ENCODE peak calls at places on chromosome 18, in ten cellular contexts. E is thyroid gland; T is nucleus accumbens; U is stimulated activated CD4-positive, alpha-beta T cell treated with anti-CD3 and anti-CD28 coated beads, Interleukin-12 subunit alpha, Interleukin-12 subunit beta, amount 100 ng/mL, for 4 hours; F is NAMALWA; H is activated T-helper 1 cell treated with anti-CD3 and anti-CD28 coated beads, Interleukin-12 subunit alpha, Interleukin-12 subunit beta, Interleukin-2, Interleukin-4 antibody, amounts not matched to agents 30 ng/mL and 10 ng/mL and 1 ng/mL, durations not matched to agents 14 hours and 24 hours and 36 hours; V is MM.1S; C is kidney; K is naive thymus-derived CD8-positive, alpha-beta T cell; S is LoVo. R is an unnamed sample.

GRCh38 chr18:2913398-2914005 is 66.7 kb downstream of the EMILIN2 start:
- DNase-seq in H (no peak), U (no peak), C (peak), V (no peak), K (no peak), F (no peak), S (no peak), E (peak), T (no peak), R (no peak)

GRCh38 chr18:24482826-24483225 is 22.4 kb downstream of the HRH4 start:
- DNase-seq in H (no peak), C (no peak), F (no peak), E (no peak), U (no peak), T (no peak), K (no peak), S (no peak), V (no peak), R (no peak)

GRCh38 chr18:13811993-13812392 is 12.0 kb upstream of the MC5R start:
- DNase-seq in K (no peak), S (no peak), T (no peak), V (no peak), C (no peak), U (no peak), H (no peak), E (no peak), F (peak), R (no peak)

GRCh38 chr18:55586841-55587240 is 1.2 kb downstream of the TCF4 start:
- DNase-seq in E (no peak), K (no peak), T (no peak), C (no peak), V (no peak), S (no peak), H (no peak), F (peak), U (no peak), R (no peak)

GRCh38 chr18:50902797-50903196 is 23.9 kb downstream of the ME2 start:
- DNase-seq in F (no peak), T (no peak), S (no peak), U (no peak), H (no peak), V (no peak), C (no peak), E (no peak), K (no peak), R (no peak)

GRCh38 chr18:22971038-22971437 is 37.9 kb downstream of the RBBP8 start:
- DNase-seq in U (no peak), K (no peak), C (no peak), V (no peak), E (no peak), H (no peak), S (no peak), T (no peak), F (no peak), R (no peak)

GRCh38 chr18:14976736-14977430 is 228.9 kb downstream of the ANKRD30B start:
- DNase-seq in H (no peak), C (no peak), U (no peak), V (no peak), K (no peak), S (no peak), E (peak), T (no peak), F (no peak), R (no peak)

GRCh38 chr18:48173557-48173956 is 235.6 kb downstream of the ZBTB7C start:
- DNase-seq in T (no peak), H (no peak), F (no peak), U (no peak), V (no peak), E (no peak), S (no peak), C (no peak), K (no peak), R (no peak)

GRCh38 chr18:55407191-55407590 is 180.8 kb downstream of the TCF4 start:
- DNase-seq in V (no peak), C (no peak), K (no peak), F (no peak), T (no peak), H (no peak), U (no peak), S (no peak), E (no peak), R (no peak)

GRCh38 chr18:50877545-50878265 is 1.2 kb upstream of the ME2 start:
- DNase-seq in E (no peak), K (no peak), H (no peak), U (no peak), V (no peak), T (no peak), C (no peak), S (peak), F (no peak), R (no peak)

GRCh38 chr18:79798999-79799370 is 1.2 kb downstream of the KCNG2 start:
- DNase-seq in K (no peak), F (no peak), E (no peak), V (no peak), T (no peak), U (no peak), H (no peak), C (peak), S (no peak), R (no peak)

GRCh38 chr18:33761363-33761762 is 183.3 kb downstream of the ASXL3 start:
- DNase-seq in S (no peak), T (no peak), E (peak), F (peak), U (no peak), V (peak), H (no peak), K (no peak), C (no peak), R (no peak)

GRCh38 chr18:40234217-40234616 is 1720.8 kb upstream of the PIK3C3 start:
- DNase-seq in C (no peak), U (no peak), V (no peak), E (no peak), F (no peak), T (no peak), K (no peak), H (no peak), S (no peak), R (no peak)

GRCh38 chr18:45081579-45082181 is 401.0 kb downstream of the SETBP1 start:
- DNase-seq in U (no peak), S (no peak), F (no peak), H (no peak), V (no peak), T (no peak), C (no peak), K (no peak), E (peak), R (no peak)

GRCh38 chr18:50716902-50717301 is 102.9 kb downstream of the MRO start:
- DNase-seq in U (no peak), T (no peak), S (no peak), E (no peak), C (no peak), H (no peak), V (no peak), K (no peak), F (no peak), R (no peak)

GRCh38 chr18:13269599-13270011 is 51.0 kb downstream of the LDLRAD4 start:
- DNase-seq in F (no peak), S (no peak), K (no peak), T (no peak), C (peak), V (no peak), U (no peak), E (peak), H (no peak), R (no peak)

GRCh38 chr18:30376515-30376914 is 666.0 kb downstream of the DSC3 start:
- DNase-seq in F (peak), C (no peak), K (no peak), S (peak), V (no peak), H (no peak), E (no peak), U (no peak), T (no peak), R (no peak)

GRCh38 chr18:62497171-62497783 is 25.5 kb upstream of the ZCCHC2 start:
- DNase-seq in U (no peak), K (no peak), F (no peak), S (no peak), T (no peak), V (no peak), E (no peak), C (no peak), H (no peak), R (no peak)

GRCh38 chr18:68679531-68679930 is 35.4 kb downstream of the TMX3 start:
- DNase-seq in U (no peak), F (no peak), K (no peak), C (no peak), V (no peak), S (no peak), H (no peak), T (no peak), E (no peak), R (no peak)

GRCh38 chr18:9094307-9095226 is 7.9 kb upstream of the NDUFV2 start:
- DNase-seq in T (no peak), S (no peak), K (no peak), C (no peak), E (no peak), V (no peak), U (peak), F (no peak), H (peak), R (no peak)

GRCh38 chr18:57581301-57581934 is 5.1 kb downstream of the FECH start:
- DNase-seq in U (no peak), T (no peak), V (peak), S (no peak), K (no peak), F (peak), H (no peak), E (no peak), C (peak), R (no peak)

GRCh38 chr18:31697351-31698298 is 13.2 kb upstream of the B4GALT6 start:
- DNase-seq in E (no peak), H (no peak), V (no peak), K (no peak), F (no peak), U (no peak), C (no peak), T (no peak), S (no peak), R (no peak)

GRCh38 chr18:63069496-63069895 is 250.1 kb downstream of the BCL2 start:
- DNase-seq in F (no peak), K (no peak), V (no peak), H (no peak), S (no peak), E (no peak), T (no peak), C (no peak), U (no peak), R (no peak)

GRCh38 chr18:3624818-3625716 is 175.1 kb downstream of the TGIF1 start:
- DNase-seq in V (no peak), F (no peak), T (no peak), K (no peak), H (peak), E (no peak), S (peak), C (no peak), U (peak), R (no peak)

GRCh38 chr18:46722051-46722450 is 34.8 kb downstream of the ST8SIA5 start:
- DNase-seq in C (no peak), E (no peak), K (no peak), V (no peak), F (no peak), S (no peak), H (no peak), U (no peak), T (no peak), R (no peak)

GRCh38 chr18:28193177-28193778 is 16.3 kb upstream of the CDH2 start:
- DNase-seq in V (no peak), F (no peak), C (no peak), K (no peak), H (no peak), E (no peak), T (no peak), U (no peak), S (no peak), R (no peak)

GRCh38 chr18:39190508-39190907 is 1624.9 kb upstream of the CELF4 start:
- DNase-seq in E (no peak), V (peak), S (no peak), C (no peak), U (no peak), T (no peak), F (no peak), K (no peak), H (no peak), R (no peak)

GRCh38 chr18:21831413-21831831 is 90.8 kb downstream of the MIB1 start:
- DNase-seq in K (no peak), T (no peak), S (no peak), V (no peak), E (peak), C (no peak), F (no peak), U (no peak), H (no peak), R (no peak)

GRCh38 chr18:62566199-62566598 is 43.4 kb downstream of the ZCCHC2 start:
- DNase-seq in T (peak), K (no peak), H (no peak), U (no peak), C (no peak), V (no peak), F (no peak), E (peak), S (no peak), R (peak)

GRCh38 chr18:72752220-72752619 is 115.6 kb downstream of the NETO1 start:
- DNase-seq in C (no peak), H (no peak), F (no peak), K (no peak), V (no peak), U (no peak), T (no peak), S (no peak), E (no peak), R (no peak)

R was measured in prostate gland.